ENCODE peak calls at places on chromosomes 12 and 14, in four cellular contexts. Y is nephron progenitor cell, D is aorta, T is ELR. C is an unnamed sample.

GRCh38 chr12:108423486-108423885 is 84.4 kb upstream of the CMKLR1 start:
- DNase-seq in Y (no peak), D (no peak), T (no peak), C (no peak)

GRCh38 chr12:13223176-13223806 is 26.8 kb downstream of the EMP1 start:
- DNase-seq in Y (no peak), D (no peak), T (peak), C (peak)

GRCh38 chr12:112112423-112113132 is 4.0 kb upstream of the NAA25 start:
- DNase-seq in Y (no peak), D (no peak), T (no peak), C (peak)

GRCh38 chr12:57216931-57217871 is 607 bp downstream of the NXPH4 start:
- DNase-seq in Y (no peak), D (no peak), T (peak), C (no peak)

GRCh38 chr12:1796515-1797010 is 23.8 kb upstream of the LRTM2 start:
- DNase-seq in Y (no peak), D (no peak), T (peak), C (peak)

GRCh38 chr14:72664651-72665050 is 229.2 kb downstream of the DPF3 start:
- DNase-seq in Y (no peak), D (no peak), T (peak), C (no peak)

GRCh38 chr12:76643438-76643837 is 83.9 kb upstream of the OSBPL8 start:
- DNase-seq in Y (no peak), D (no peak), T (peak), C (no peak)

GRCh38 chr12:96456265-96456974 is 33.0 kb upstream of the CFAP54 start:
- DNase-seq in Y (no peak), D (no peak), T (no peak), C (no peak)

GRCh38 chr14:61720302-61720677 is 25.0 kb downstream of the HIF1A start:
- DNase-seq in Y (no peak), D (no peak), T (no peak), C (no peak)

GRCh38 chr14:36661506-36662257 is at the start of gene PAX9:
- DNase-seq in Y (peak), D (peak), T (peak), C (peak)

GRCh38 chr14:70943838-70944237 is 36.6 kb downstream of the PCNX1 start:
- DNase-seq in Y (no peak), D (no peak), T (no peak), C (no peak)

GRCh38 chr14:101925152-101925551 is 39.2 kb upstream of the DYNC1H1 start:
- DNase-seq in Y (no peak), D (no peak), T (no peak), C (no peak)

GRCh38 chr12:88111074-88111652 is 30.7 kb downstream of the CEP290 start:
- DNase-seq in Y (no peak), D (no peak), T (peak), C (no peak)

GRCh38 chr12:63302941-63303536 is 152.0 kb upstream of the AVPR1A start:
- DNase-seq in Y (no peak), D (no peak), T (no peak), C (no peak)

GRCh38 chr14:69346710-69347109 is 51.4 kb downstream of the ERH start:
- DNase-seq in Y (peak), D (no peak), T (peak), C (peak)

GRCh38 chr14:102508774-102509743 is 517 bp downstream of the ANKRD9 start:
- DNase-seq in Y (peak), D (peak), T (peak), C (no peak)

GRCh38 chr12:45235087-45236025 is 19.5 kb downstream of the ANO6 start:
- DNase-seq in Y (no peak), D (no peak), T (peak), C (peak)

GRCh38 chr14:26596722-26597030 is 1.2 kb downstream of the NOVA1 start:
- DNase-seq in Y (peak), D (no peak), T (no peak), C (no peak)

GRCh38 chr12:68815928-68816800 is 8.2 kb downstream of the MDM2 start:
- DNase-seq in Y (no peak), D (no peak), T (no peak), C (no peak)

GRCh38 chr12:53748072-53748840 is 3.5 kb downstream of the CISTR start:
- DNase-seq in Y (peak), D (no peak), T (no peak), C (no peak)

GRCh38 chr12:111256629-111257434 is 112.1 kb downstream of the PHETA1 start:
- DNase-seq in Y (no peak), D (no peak), T (no peak), C (no peak)

GRCh38 chr12:1474059-1474537 is 120.3 kb downstream of the FBXL14 start:
- DNase-seq in Y (no peak), D (no peak), T (peak), C (peak)

GRCh38 chr14:21248739-21249411 is 20.4 kb downstream of the HNRNPC start:
- DNase-seq in Y (no peak), D (no peak), T (peak), C (no peak)

GRCh38 chr14:95535226-95536021 is 574 bp downstream of the GLRX5 start:
- DNase-seq in Y (no peak), D (no peak), T (no peak), C (no peak)

GRCh38 chr12:127711108-127711507 is 555.9 kb upstream of the TMEM132C start:
- DNase-seq in Y (no peak), D (no peak), T (no peak), C (no peak)

GRCh38 chr14:23078692-23079116 is 16.2 kb downstream of the ACIN1 start:
- DNase-seq in Y (no peak), D (peak), T (peak), C (peak)

GRCh38 chr14:74763803-74764531 is 851 bp downstream of the YLPM1 start:
- DNase-seq in Y (peak), D (no peak), T (peak), C (peak)